ENCODE peak calls at places on chromosomes 5 and 9, in six cellular contexts. One of them, this sample, is unnamed.
A peak's percentile ranks its signal among the peaks of the same experiment; 100 is the strongest.

GRCh38 chr9:4750021-4750673 is 9.1 kb upstream of the AK3 start:
- DNase-seq in hepatocyte: peak; percentile 58
- DNase-seq in foreskin fibroblast: no peak
- DNase-seq in AG04450: peak; percentile 11
- DNase-seq in Peyer's patch: no peak
- DNase-seq in coronary artery: no peak
- DNase-seq in this sample: no peak

GRCh38 chr9:133846483-133847090 is 108.4 kb upstream of the SARDH start:
- DNase-seq in hepatocyte: no peak
- DNase-seq in foreskin fibroblast: no peak
- DNase-seq in AG04450: no peak
- DNase-seq in Peyer's patch: no peak
- DNase-seq in coronary artery: no peak
- DNase-seq in this sample: no peak

GRCh38 chr5:171207256-171207866 is 101.7 kb upstream of the TLX3 start:
- DNase-seq in hepatocyte: peak; percentile 48
- DNase-seq in foreskin fibroblast: peak; percentile 32
- DNase-seq in AG04450: peak; percentile 6
- DNase-seq in Peyer's patch: no peak
- DNase-seq in coronary artery: no peak
- DNase-seq in this sample: no peak

GRCh38 chr5:174312270-174312617 is 266.7 kb downstream of the NSG2 start:
- DNase-seq in hepatocyte: no peak
- DNase-seq in foreskin fibroblast: no peak
- DNase-seq in AG04450: no peak
- DNase-seq in Peyer's patch: no peak
- DNase-seq in coronary artery: no peak
- DNase-seq in this sample: no peak

GRCh38 chr5:94849821-94850736 is 231.6 kb downstream of the SLF1 start:
- DNase-seq in hepatocyte: peak; percentile 61
- DNase-seq in foreskin fibroblast: peak; percentile 38
- DNase-seq in AG04450: peak; percentile 26
- DNase-seq in Peyer's patch: no peak
- DNase-seq in coronary artery: no peak
- DNase-seq in this sample: peak; percentile 67

GRCh38 chr5:125584119-125584518 is 837.7 kb upstream of the ZNF608 start:
- DNase-seq in hepatocyte: no peak
- DNase-seq in foreskin fibroblast: no peak
- DNase-seq in AG04450: no peak
- DNase-seq in Peyer's patch: no peak
- DNase-seq in coronary artery: no peak
- DNase-seq in this sample: no peak

GRCh38 chr9:89425921-89426388 is 72.0 kb downstream of the SEMA4D start:
- DNase-seq in hepatocyte: no peak
- DNase-seq in foreskin fibroblast: no peak
- DNase-seq in AG04450: no peak
- DNase-seq in Peyer's patch: no peak
- DNase-seq in coronary artery: no peak
- DNase-seq in this sample: no peak

GRCh38 chr9:95507456-95508241 is 9.1 kb downstream of the PTCH1 start:
- DNase-seq in hepatocyte: peak; percentile 60
- DNase-seq in foreskin fibroblast: peak; percentile 51
- DNase-seq in AG04450: no peak
- DNase-seq in Peyer's patch: peak; percentile 21
- DNase-seq in coronary artery: no peak
- DNase-seq in this sample: no peak

GRCh38 chr5:115549154-115549553 is 4.6 kb upstream of the FEM1C start:
- DNase-seq in hepatocyte: peak; percentile 14
- DNase-seq in foreskin fibroblast: no peak
- DNase-seq in AG04450: no peak
- DNase-seq in Peyer's patch: no peak
- DNase-seq in coronary artery: no peak
- DNase-seq in this sample: no peak

GRCh38 chr5:104418056-104418455 is 855.5 kb upstream of the NUDT12 start:
- DNase-seq in hepatocyte: no peak
- DNase-seq in foreskin fibroblast: no peak
- DNase-seq in AG04450: no peak
- DNase-seq in Peyer's patch: no peak
- DNase-seq in coronary artery: no peak
- DNase-seq in this sample: no peak

GRCh38 chr9:127351182-127352166 is 45.5 kb upstream of the SLC2A8 start:
- DNase-seq in hepatocyte: no peak
- DNase-seq in foreskin fibroblast: no peak
- DNase-seq in AG04450: no peak
- DNase-seq in Peyer's patch: no peak
- DNase-seq in coronary artery: no peak
- DNase-seq in this sample: no peak

GRCh38 chr9:94078086-94078485 is 6.2 kb upstream of the PTPDC1 start:
- DNase-seq in hepatocyte: no peak
- DNase-seq in foreskin fibroblast: no peak
- DNase-seq in AG04450: no peak
- DNase-seq in Peyer's patch: no peak
- DNase-seq in coronary artery: no peak
- DNase-seq in this sample: no peak

GRCh38 chr5:141484499-141485304 is at the start of gene PCDHGC4:
- DNase-seq in hepatocyte: peak; percentile 38
- DNase-seq in foreskin fibroblast: no peak
- DNase-seq in AG04450: no peak
- DNase-seq in Peyer's patch: no peak
- DNase-seq in coronary artery: no peak
- DNase-seq in this sample: no peak

GRCh38 chr9:127946728-127947127 is 9.1 kb upstream of the DPM2 start:
- DNase-seq in hepatocyte: no peak
- DNase-seq in foreskin fibroblast: no peak
- DNase-seq in AG04450: no peak
- DNase-seq in Peyer's patch: no peak
- DNase-seq in coronary artery: no peak
- DNase-seq in this sample: no peak

GRCh38 chr5:38104497-38105230 is 153.7 kb upstream of the EGFLAM start:
- DNase-seq in hepatocyte: no peak
- DNase-seq in foreskin fibroblast: no peak
- DNase-seq in AG04450: no peak
- DNase-seq in Peyer's patch: no peak
- DNase-seq in coronary artery: no peak
- DNase-seq in this sample: no peak

GRCh38 chr5:83927140-83927733 is 206.6 kb upstream of the HAPLN1 start:
- DNase-seq in hepatocyte: peak; percentile 79
- DNase-seq in foreskin fibroblast: no peak
- DNase-seq in AG04450: no peak
- DNase-seq in Peyer's patch: peak; percentile 17
- DNase-seq in coronary artery: peak; percentile 75
- DNase-seq in this sample: no peak

DNA sequence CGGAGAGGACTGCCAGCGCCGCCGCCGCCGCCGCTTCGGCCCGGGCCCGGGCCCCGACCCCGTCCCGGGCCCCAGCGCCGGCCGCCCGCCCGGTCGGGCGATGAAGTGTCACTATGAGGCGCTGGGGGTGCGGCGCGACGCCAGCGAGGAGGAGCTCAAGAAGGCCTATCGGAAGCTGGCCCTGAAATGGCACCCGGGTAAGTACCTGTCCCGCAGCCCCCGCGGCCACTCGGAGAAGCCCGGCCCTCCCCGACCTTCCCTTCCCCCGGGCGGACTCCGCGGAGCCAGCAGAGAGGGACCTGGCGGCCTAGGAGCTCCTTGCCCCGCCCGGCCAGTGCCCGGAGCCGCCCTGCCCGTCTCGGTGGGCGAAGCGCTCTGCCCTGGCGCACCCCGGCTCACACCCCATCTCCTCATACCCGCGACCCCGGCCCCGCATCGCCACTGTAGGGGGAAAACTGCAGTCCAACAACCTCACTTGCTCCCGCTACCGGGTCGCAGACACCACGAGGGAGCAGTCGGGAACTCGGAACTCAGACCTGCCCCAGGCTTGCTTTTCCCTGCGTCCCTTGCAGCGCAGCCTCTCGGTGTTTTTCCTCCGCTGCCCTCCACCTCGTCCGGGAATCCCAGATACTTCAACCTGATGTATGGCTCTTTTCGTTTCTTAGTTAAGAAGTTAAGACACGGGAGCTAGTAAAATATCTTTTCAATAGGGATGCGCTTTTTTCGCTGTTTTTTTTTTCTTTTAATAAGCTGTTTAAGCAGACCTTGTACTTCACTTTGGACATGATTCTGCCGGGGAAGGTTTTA is 564 bp downstream of the DNAJC21 start:
- DNase-seq in hepatocyte: peak; percentile 92
- DNase-seq in foreskin fibroblast: peak; percentile 79
- DNase-seq in AG04450: no peak
- DNase-seq in Peyer's patch: peak; percentile 79
- DNase-seq in coronary artery: peak; percentile 91
- DNase-seq in this sample: no peak
- TF ChIP-seq CTCF in hepatocyte: no peak
- TF ChIP-seq CTCF in foreskin fibroblast: no peak
- TF ChIP-seq CTCF in AG04450: no peak
- TF ChIP-seq CTCF in Peyer's patch: no peak
- TF ChIP-seq CTCF in coronary artery: no peak
- TF ChIP-seq CTCF in this sample: no peak

GRCh38 chr5:54882841-54883240 is 102.6 kb downstream of the ESM1 start:
- DNase-seq in hepatocyte: no peak
- DNase-seq in foreskin fibroblast: no peak
- DNase-seq in AG04450: no peak
- DNase-seq in Peyer's patch: no peak
- DNase-seq in coronary artery: no peak
- DNase-seq in this sample: no peak
- H3K4me3 ChIP-seq in hepatocyte: no peak overlapping the region
- H3K4me3 ChIP-seq in foreskin fibroblast: no peak overlapping the region
- H3K4me3 ChIP-seq in AG04450: no peak overlapping the region
- H3K4me3 ChIP-seq in Peyer's patch: no peak overlapping the region
- H3K4me3 ChIP-seq in coronary artery: peak overlapping the region; percentile 88
- H3K4me3 ChIP-seq in this sample: no peak overlapping the region

GRCh38 chr5:31487510-31487909 is 44.4 kb downstream of the DROSHA start:
- DNase-seq in hepatocyte: no peak
- DNase-seq in foreskin fibroblast: no peak
- DNase-seq in AG04450: no peak
- DNase-seq in Peyer's patch: no peak
- DNase-seq in coronary artery: no peak
- DNase-seq in this sample: no peak
- TF ChIP-seq CTCF in hepatocyte: peak; percentile 41
- TF ChIP-seq CTCF in foreskin fibroblast: no peak
- TF ChIP-seq CTCF in AG04450: peak; percentile 15
- TF ChIP-seq CTCF in Peyer's patch: no peak
- TF ChIP-seq CTCF in coronary artery: no peak
- TF ChIP-seq CTCF in this sample: peak; percentile 9

DNA sequence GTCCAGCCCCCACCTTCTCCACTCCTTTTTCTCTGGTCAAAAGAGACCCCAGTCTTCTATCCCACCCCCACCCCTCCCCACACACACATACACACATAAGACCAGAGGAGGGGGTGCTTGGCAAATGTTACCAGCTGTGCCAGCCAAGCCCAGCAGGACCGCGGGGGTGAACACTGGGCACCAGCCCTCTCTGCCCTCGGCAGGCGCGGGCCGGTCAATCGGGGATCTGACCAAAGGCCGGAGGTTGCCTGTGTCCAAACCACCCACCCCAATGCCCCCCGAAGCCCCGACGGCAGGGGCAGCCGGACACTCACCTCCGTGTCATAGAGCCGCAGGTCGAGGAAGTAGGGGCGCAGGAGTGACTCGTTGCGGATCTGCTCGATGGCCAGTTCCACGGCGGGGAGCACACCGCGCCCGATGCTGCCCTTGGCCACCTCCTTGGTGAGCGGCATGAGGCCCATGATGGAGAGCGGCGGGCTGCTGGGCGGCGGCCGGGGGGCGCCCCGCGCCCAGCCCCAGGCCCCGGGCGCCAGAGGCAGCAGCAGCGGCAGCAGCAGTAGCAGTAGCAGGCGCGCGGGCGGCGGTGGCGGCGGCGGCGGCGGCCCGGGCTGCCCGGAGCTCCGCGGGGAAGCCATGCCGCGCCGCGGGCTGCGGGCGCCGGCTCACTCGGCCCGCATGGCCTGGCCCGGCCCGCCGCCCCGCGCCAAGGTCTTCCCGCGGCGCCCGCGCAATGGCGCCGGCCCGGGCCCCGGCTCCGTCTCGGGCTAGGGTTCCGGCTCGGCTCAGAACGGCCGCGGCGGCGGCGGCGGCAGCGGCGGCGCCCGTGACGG is 417 bp downstream of the GABBR2 start:
- DNase-seq in hepatocyte: no peak
- DNase-seq in foreskin fibroblast: no peak
- DNase-seq in AG04450: no peak
- DNase-seq in Peyer's patch: no peak
- DNase-seq in coronary artery: no peak
- DNase-seq in this sample: no peak
- H3K4me3 ChIP-seq in hepatocyte: peak overlapping the region; percentile 23
- H3K4me3 ChIP-seq in foreskin fibroblast: peak overlapping the region; percentile 50
- H3K4me3 ChIP-seq in AG04450: peak overlapping the region; percentile 56
- H3K4me3 ChIP-seq in Peyer's patch: peak overlapping the region; percentile 22
- H3K4me3 ChIP-seq in coronary artery: peak overlapping the region; percentile 64
- H3K4me3 ChIP-seq in this sample: no peak overlapping the region

GRCh38 chr5:11247224-11247623 is 486.2 kb upstream of the DAP start:
- DNase-seq in hepatocyte: no peak
- DNase-seq in foreskin fibroblast: no peak
- DNase-seq in AG04450: no peak
- DNase-seq in Peyer's patch: no peak
- DNase-seq in coronary artery: no peak
- DNase-seq in this sample: no peak
- TF ChIP-seq CTCF in hepatocyte: no peak
- TF ChIP-seq CTCF in foreskin fibroblast: no peak
- TF ChIP-seq CTCF in AG04450: no peak
- TF ChIP-seq CTCF in Peyer's patch: no peak
- TF ChIP-seq CTCF in coronary artery: no peak
- TF ChIP-seq CTCF in this sample: no peak

GRCh38 chr5:155929081-155929480 is 397.9 kb upstream of the SGCD start:
- DNase-seq in hepatocyte: no peak
- DNase-seq in foreskin fibroblast: no peak
- DNase-seq in AG04450: no peak
- DNase-seq in Peyer's patch: no peak
- DNase-seq in coronary artery: no peak
- DNase-seq in this sample: no peak
- H3K4me3 ChIP-seq in hepatocyte: no peak overlapping the region
- H3K4me3 ChIP-seq in foreskin fibroblast: no peak overlapping the region
- H3K4me3 ChIP-seq in AG04450: no peak overlapping the region
- H3K4me3 ChIP-seq in Peyer's patch: no peak overlapping the region
- H3K4me3 ChIP-seq in coronary artery: no peak overlapping the region
- H3K4me3 ChIP-seq in this sample: no peak overlapping the region

GRCh38 chr5:109479260-109479860 is 69.6 kb upstream of the PJA2 start:
- DNase-seq in hepatocyte: peak; percentile 30
- DNase-seq in foreskin fibroblast: no peak
- DNase-seq in AG04450: no peak
- DNase-seq in Peyer's patch: no peak
- DNase-seq in coronary artery: no peak
- DNase-seq in this sample: no peak
- TF ChIP-seq CTCF in hepatocyte: peak; percentile 67
- TF ChIP-seq CTCF in foreskin fibroblast: peak; percentile 32
- TF ChIP-seq CTCF in AG04450: peak; percentile 53
- TF ChIP-seq CTCF in Peyer's patch: no peak
- TF ChIP-seq CTCF in coronary artery: no peak
- TF ChIP-seq CTCF in this sample: peak; percentile 47

DNA sequence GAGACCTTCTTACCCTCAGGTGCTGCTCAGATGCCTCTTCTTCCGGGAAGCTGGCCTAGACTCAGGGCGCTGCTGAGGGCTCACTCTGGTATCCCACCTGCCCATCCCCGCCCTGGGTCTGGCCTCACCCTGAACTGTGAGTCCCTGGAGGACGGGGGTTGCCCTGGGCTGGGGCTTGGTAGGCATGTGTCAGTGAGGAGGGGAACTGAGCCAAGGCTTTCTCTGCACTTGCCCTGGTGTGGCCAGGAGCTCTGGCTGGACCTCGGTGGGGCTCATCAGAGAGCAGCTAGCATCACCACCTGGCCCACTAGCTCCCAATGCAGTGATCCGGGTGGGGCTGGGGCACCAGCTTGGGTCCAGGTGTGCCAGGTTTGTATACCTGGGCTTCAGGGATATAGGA is 15.6 kb downstream of the PLEKHG4B start:
- DNase-seq in hepatocyte: no peak
- DNase-seq in foreskin fibroblast: no peak
- DNase-seq in AG04450: no peak
- DNase-seq in Peyer's patch: no peak
- DNase-seq in coronary artery: no peak
- DNase-seq in this sample: no peak
- H3K4me3 ChIP-seq in hepatocyte: no peak overlapping the region
- H3K4me3 ChIP-seq in foreskin fibroblast: no peak overlapping the region
- H3K4me3 ChIP-seq in AG04450: no peak overlapping the region
- H3K4me3 ChIP-seq in Peyer's patch: no peak overlapping the region
- H3K4me3 ChIP-seq in coronary artery: no peak overlapping the region
- H3K4me3 ChIP-seq in this sample: no peak overlapping the region

GRCh38 chr5:138610468-138611294 is 35.5 kb upstream of the HSPA9 start:
- DNase-seq in hepatocyte: peak; percentile 31
- DNase-seq in foreskin fibroblast: no peak
- DNase-seq in AG04450: no peak
- DNase-seq in Peyer's patch: no peak
- DNase-seq in coronary artery: no peak
- DNase-seq in this sample: no peak
- TF ChIP-seq CTCF in hepatocyte: peak; percentile 28
- TF ChIP-seq CTCF in foreskin fibroblast: peak; percentile 22
- TF ChIP-seq CTCF in AG04450: peak; percentile 49
- TF ChIP-seq CTCF in Peyer's patch: no peak
- TF ChIP-seq CTCF in coronary artery: no peak
- TF ChIP-seq CTCF in this sample: peak; percentile 47

This sample was measured in retinal pigment epithelial cell.